ENCODE peak calls at places on chromosomes 11 and 22, in five cellular contexts. D is cardiac muscle cell, K is fibroblast of lung, L is tibial nerve, Y is GM23248. R is an unnamed sample. For H3K4me1, the result is how much of the 10 kb centered on the place peaks cover.

GRCh38 chr11:124101722-124102121 is 13.5 kb upstream of the VWA5A start:
- DNase-seq in D (no peak), K (no peak), L (no peak), Y (no peak), R (no peak)

GRCh38 chr11:129911298-129911697 is 15.9 kb upstream of the NFRKB start:
- DNase-seq in D (no peak), K (peak), L (no peak), Y (peak), R (no peak)

GRCh38 chr22:27848005-27848404 is 46.4 kb upstream of the MN1 start:
- DNase-seq in D (no peak), K (no peak), L (no peak), Y (no peak), R (no peak)

GRCh38 chr11:76419896-76420295 is 24.9 kb upstream of the EMSY start:
- DNase-seq in D (no peak), K (no peak), L (no peak), Y (peak), R (no peak)

GRCh38 chr11:96102664-96103068 is 178.8 kb upstream of the MTMR2 start:
- DNase-seq in D (no peak), K (peak), L (no peak), Y (peak), R (no peak)

GRCh38 chr11:127925430-127925829 is 661.9 kb downstream of the ETS1 start:
- DNase-seq in D (no peak), K (peak), L (no peak), Y (peak), R (no peak)

GRCh38 chr22:19463008-19463407 is 15.5 kb upstream of the C22orf39 start:
- DNase-seq in D (no peak), K (no peak), L (no peak), Y (no peak), R (no peak)

GRCh38 chr11:57776101-57776511 is 14.5 kb downstream of the CTNND1 start:
- DNase-seq in D (peak), K (no peak), L (no peak), Y (peak), R (no peak)

GRCh38 chr11:57424137-57424801 is 2.7 kb downstream of the SLC43A3 start:
- DNase-seq in D (no peak), K (no peak), L (no peak), Y (no peak), R (no peak)

GRCh38 chr11:119794756-119795155 is 65.8 kb upstream of the NECTIN1 start:
- DNase-seq in D (no peak), K (no peak), L (no peak), Y (peak), R (no peak)

GRCh38 chr11:119796363-119797060 is 67.5 kb upstream of the NECTIN1 start:
- DNase-seq in D (no peak), K (no peak), L (no peak), Y (no peak), R (no peak)

GRCh38 chr11:119795231-119795630 is 66.2 kb upstream of the NECTIN1 start:
- DNase-seq in D (no peak), K (peak), L (peak), Y (peak), R (no peak)

GRCh38 chr11:119793335-119793984 is 64.5 kb upstream of the NECTIN1 start:
- DNase-seq in D (no peak), K (no peak), L (no peak), Y (peak), R (no peak)

GRCh38 chr11:119794141-119794665 is 65.2 kb upstream of the NECTIN1 start:
- DNase-seq in D (no peak), K (no peak), L (no peak), Y (no peak), R (no peak)
- H3K4me1 ChIP-seq in D (under half), K (under half), L (under half), Y (under half), R (under half)

GRCh38 chr22:18042685-18043084 is 18.3 kb upstream of the MICAL3 start:
- DNase-seq in D (no peak), K (peak), L (no peak), Y (peak), R (no peak)
- H3K27ac ChIP-seq in D (no peak), K (no peak), L (no peak), Y (peak), R (no peak)

GRCh38 chr22:17870408-17870807 is 96.1 kb upstream of the BID start:
- DNase-seq in D (no peak), K (no peak), L (no peak), Y (no peak), R (no peak)
- H3K4me1 ChIP-seq in D (under half), K (under half), L (under half), Y (under half), R (under half)

GRCh38 chr11:82720267-82720666 is 13.4 kb downstream of the FAM181B start:
- DNase-seq in D (no peak), K (no peak), L (no peak), Y (peak), R (no peak)
- H3K27ac ChIP-seq in D (no peak), K (no peak), L (no peak), Y (no peak), R (peak)

DNA sequence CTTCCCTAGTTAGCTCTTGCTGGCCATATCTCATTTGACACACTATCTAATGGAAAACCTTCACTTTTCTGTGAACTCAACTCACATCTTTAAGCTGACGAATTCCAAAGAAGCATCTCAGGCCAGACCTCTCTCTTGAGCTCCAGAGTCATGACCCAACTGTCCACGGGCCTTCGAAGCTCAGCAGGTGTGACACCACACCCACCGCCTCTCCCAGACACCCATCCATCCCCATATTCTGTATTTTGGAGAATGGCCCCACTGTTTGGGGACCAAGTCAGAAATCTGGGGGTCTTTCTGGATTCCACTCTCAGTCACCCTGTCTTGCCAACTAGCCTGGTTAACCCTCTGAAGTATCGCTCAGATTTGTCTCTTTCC is 125.8 kb downstream of the ST3GAL4 start:
- DNase-seq in D (no peak), K (no peak), L (no peak), Y (no peak), R (no peak)
- H3K4me1 ChIP-seq in D (under half), K (under half), L (under half), Y (under half), R (under half)

DNA sequence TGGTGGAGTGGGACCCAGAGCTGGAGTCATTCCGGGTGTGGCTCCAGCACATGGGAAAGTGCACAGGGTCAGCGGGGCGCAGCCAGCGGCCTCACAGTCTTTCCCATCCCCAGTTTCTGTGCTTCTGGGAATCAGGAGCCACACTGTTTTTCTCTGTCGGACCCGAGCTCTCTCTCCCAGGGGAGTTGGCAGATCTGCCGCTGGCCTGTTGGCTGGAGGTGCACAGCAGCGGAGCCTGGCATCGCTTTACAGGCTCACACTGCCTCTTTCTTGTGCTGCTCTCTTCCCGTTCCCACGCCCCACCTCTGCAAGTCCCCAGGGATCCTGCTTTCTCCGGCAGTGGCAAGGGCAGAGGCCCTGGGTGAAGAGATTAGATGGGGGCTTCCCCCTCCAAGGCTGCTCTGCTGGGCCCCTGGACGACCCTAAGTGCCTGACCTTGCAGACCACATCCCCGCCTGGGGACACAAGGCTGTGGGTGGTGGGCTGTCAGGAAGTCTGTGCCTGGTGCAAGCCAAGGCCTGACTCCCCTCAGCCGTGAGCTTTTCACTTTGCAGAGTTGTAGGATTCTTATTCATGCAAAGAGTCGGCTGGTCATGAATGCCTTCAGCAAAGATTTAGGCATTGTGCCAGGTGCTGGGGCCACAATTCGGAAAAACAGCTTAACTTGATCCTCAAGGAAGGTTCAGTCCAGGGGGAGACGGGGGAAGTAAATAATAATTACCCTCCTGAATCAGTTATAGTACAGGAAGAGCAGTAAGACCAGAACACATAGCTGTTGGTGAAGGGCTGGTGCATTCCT is 116.3 kb downstream of the TIMP3 start:
- DNase-seq in D (peak), K (no peak), L (no peak), Y (no peak), R (peak)
- H3K27ac ChIP-seq in D (peak), K (no peak), L (no peak), Y (no peak), R (peak)

DNA sequence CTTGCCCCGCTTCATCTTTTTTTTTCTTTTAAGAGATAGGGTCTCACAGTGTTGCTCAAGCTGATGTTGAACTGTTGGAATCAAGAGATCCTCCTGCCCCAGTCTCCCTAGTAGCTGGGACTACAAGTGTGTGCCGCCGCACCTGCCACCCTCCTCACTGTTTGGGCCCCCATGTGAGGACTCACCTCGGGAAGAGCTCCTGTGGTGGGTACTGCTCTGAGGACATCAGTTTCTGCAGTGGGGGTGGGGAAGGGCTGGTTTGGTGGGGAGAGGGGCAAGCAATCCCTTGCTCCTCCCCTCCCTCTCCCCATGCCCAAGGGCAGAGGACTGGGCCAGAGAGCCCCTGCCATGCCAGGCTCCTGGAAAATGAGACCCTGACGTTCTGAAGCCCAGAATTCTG is 1.5 kb upstream of the SLC16A8 start:
- DNase-seq in D (no peak), K (no peak), L (no peak), Y (no peak), R (no peak)
- H3K4me1 ChIP-seq in D (under half), K (under half), L (half or more), Y (under half), R (under half)

GRCh38 chr11:59560702-59561469 is 49.5 kb downstream of the OR4D9 start:
- DNase-seq in D (peak), K (peak), L (peak), Y (peak), R (peak)
- H3K27ac ChIP-seq in D (no peak), K (peak), L (peak), Y (peak), R (peak)

DNA sequence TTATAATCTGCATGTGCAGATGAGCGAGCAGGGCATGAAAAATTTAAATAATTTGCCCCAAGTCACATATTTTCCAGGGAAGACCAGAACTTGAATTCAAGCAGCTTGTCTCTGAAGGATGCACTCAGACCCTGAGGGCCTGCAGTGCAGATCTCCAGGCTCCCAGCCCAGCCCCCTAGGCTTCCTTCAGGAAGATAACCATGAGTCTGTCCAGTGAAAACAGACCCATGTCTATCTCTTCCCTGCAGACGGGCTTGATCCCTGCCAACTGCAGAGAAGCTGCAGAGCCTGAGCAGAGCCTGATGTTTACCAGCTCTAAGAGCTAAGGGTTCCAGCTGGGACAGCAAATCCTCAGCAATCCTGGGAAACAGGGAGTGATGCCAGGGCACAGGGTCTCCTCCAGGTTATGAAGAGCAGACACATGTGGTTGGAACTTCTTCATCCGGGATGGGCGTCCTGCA is 55.1 kb downstream of the NAV2 start:
- DNase-seq in D (no peak), K (no peak), L (no peak), Y (no peak), R (no peak)
- H3K4me1 ChIP-seq in D (under half), K (under half), L (half or more), Y (under half), R (under half)

GRCh38 chr22:37305873-37306272 is 23.6 kb downstream of the CYTH4 start:
- DNase-seq in D (no peak), K (no peak), L (no peak), Y (no peak), R (no peak)

GRCh38 chr22:37308385-37309200 is 26.3 kb downstream of the CYTH4 start:
- DNase-seq in D (no peak), K (no peak), L (no peak), Y (no peak), R (no peak)

GRCh38 chr22:37303821-37304274 is 21.5 kb downstream of the CYTH4 start:
- DNase-seq in D (no peak), K (peak), L (no peak), Y (peak), R (peak)

GRCh38 chr22:37304595-37305343 is 22.5 kb downstream of the CYTH4 start:
- DNase-seq in D (no peak), K (peak), L (no peak), Y (peak), R (no peak)

DNA sequence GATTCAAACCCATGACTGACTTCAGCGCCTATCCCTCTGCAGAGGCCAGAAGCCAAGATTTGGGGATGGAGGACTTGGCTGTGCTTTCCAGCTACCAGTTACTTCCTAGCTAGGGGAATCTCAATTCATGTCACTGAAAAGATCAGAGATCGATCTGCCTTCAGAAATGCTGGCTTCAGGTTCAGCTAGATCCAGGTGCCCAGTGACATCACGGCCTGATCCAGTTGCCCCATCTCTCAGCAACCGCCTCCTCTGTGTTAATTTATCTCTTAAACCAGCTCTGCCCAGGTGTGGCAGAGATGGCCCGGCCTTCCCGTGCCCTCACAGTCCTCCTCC is 24.2 kb downstream of the CYTH4 start:
- DNase-seq in D (no peak), K (no peak), L (no peak), Y (no peak), R (no peak)
- H3K27ac ChIP-seq in D (no peak), K (peak), L (no peak), Y (peak), R (peak)